ENCODE peak calls at places on chromosomes 5 and 9, in seven cellular contexts. L, D, P, R, V, W and M are unnamed samples.
A peak's percentile ranks its signal among the peaks of the same experiment; 100 is the strongest.

GRCh38 chr5:35129276-35129675 is 81.5 kb upstream of the AGXT2 start:
- DNase-seq in V (peak; percentile 71), R (no peak), D (no peak), L (peak; percentile 97), W (no peak), P (no peak), M (no peak)

GRCh38 chr5:140926211-140926902 is at the start of gene PCDHAC1:
- DNase-seq in D (no peak), L (peak; percentile 11), R (no peak), P (peak; percentile 87), V (no peak), W (no peak), M (no peak)

GRCh38 chr5:74625742-74626241 is 14.7 kb downstream of the ENC1 start:
- DNase-seq in L (peak; percentile 21), V (no peak), D (no peak), R (no peak), W (no peak), P (no peak), M (no peak)

GRCh38 chr9:10371824-10372223 is 241.0 kb downstream of the PTPRD start:
- DNase-seq in D (no peak), R (no peak), W (no peak), V (no peak), L (no peak), P (no peak), M (no peak)

GRCh38 chr9:112037281-112038016 is 137.6 kb downstream of the SUSD1 start:
- DNase-seq in W (peak; percentile 54), V (no peak), P (no peak), L (peak; percentile 89), R (peak; percentile 35), D (no peak), M (peak; percentile 89)

GRCh38 chr5:112245616-112246015 is 173.5 kb downstream of the EPB41L4A start:
- DNase-seq in L (no peak), R (no peak), W (no peak), V (no peak), P (no peak), D (no peak), M (no peak)

GRCh38 chr9:31700252-31701045 is 684.0 kb upstream of the ACO1 start:
- DNase-seq in W (peak; percentile 0), V (no peak), P (no peak), D (no peak), L (no peak), R (no peak), M (no peak)

GRCh38 chr9:28866951-28867350 is 1293.7 kb upstream of the C9orf72 start:
- DNase-seq in L (no peak), P (no peak), V (no peak), W (no peak), D (no peak), R (no peak), M (no peak)